ENCODE peak calls at places on chromosomes 2 and 18, in eight cellular contexts. One of them, this sample, is unnamed.

GRCh38 chr18:8949206-8949605 is 153.3 kb upstream of the NDUFV2 start:
- DNase-seq in tibial nerve: no peak
- DNase-seq in ovary: no peak
- DNase-seq in A549: no peak
- DNase-seq in H1: no peak
- DNase-seq in K562: no peak
- DNase-seq in upper lobe of left lung: peak; percentile 34
- DNase-seq in sigmoid colon: peak; percentile 67
- DNase-seq in this sample: no peak

GRCh38 chr2:112772322-112772721 is 7.9 kb upstream of the CKAP2L start:
- DNase-seq in tibial nerve: no peak
- DNase-seq in ovary: no peak
- DNase-seq in A549: no peak
- DNase-seq in H1: no peak
- DNase-seq in K562: no peak
- DNase-seq in upper lobe of left lung: no peak
- DNase-seq in sigmoid colon: no peak
- DNase-seq in this sample: no peak

GRCh38 chr2:127347000-127347399 is 40.8 kb downstream of the MAP3K2 start:
- DNase-seq in tibial nerve: no peak
- DNase-seq in ovary: no peak
- DNase-seq in A549: no peak
- DNase-seq in H1: no peak
- DNase-seq in K562: no peak
- DNase-seq in upper lobe of left lung: no peak
- DNase-seq in sigmoid colon: no peak
- DNase-seq in this sample: no peak

GRCh38 chr18:22839488-22839930 is 93.6 kb upstream of the RBBP8 start:
- DNase-seq in tibial nerve: no peak
- DNase-seq in ovary: no peak
- DNase-seq in A549: no peak
- DNase-seq in H1: no peak
- DNase-seq in K562: no peak
- DNase-seq in upper lobe of left lung: no peak
- DNase-seq in sigmoid colon: no peak
- DNase-seq in this sample: no peak

GRCh38 chr2:108271691-108272253 is 16.9 kb upstream of the SULT1C2 start:
- DNase-seq in tibial nerve: peak; percentile 68
- DNase-seq in ovary: no peak
- DNase-seq in A549: peak; percentile 86
- DNase-seq in H1: no peak
- DNase-seq in K562: peak; percentile 27
- DNase-seq in upper lobe of left lung: no peak
- DNase-seq in sigmoid colon: peak; percentile 75
- DNase-seq in this sample: no peak

GRCh38 chr18:63365909-63366269 is 1.1 kb downstream of the KDSR start:
- DNase-seq in tibial nerve: no peak
- DNase-seq in ovary: peak; percentile 27
- DNase-seq in A549: no peak
- DNase-seq in H1: no peak
- DNase-seq in K562: no peak
- DNase-seq in upper lobe of left lung: no peak
- DNase-seq in sigmoid colon: no peak
- DNase-seq in this sample: no peak

GRCh38 chr2:1742680-1743395 is 1.5 kb downstream of the PXDN start:
- DNase-seq in tibial nerve: peak; percentile 82
- DNase-seq in ovary: peak; percentile 87
- DNase-seq in A549: peak; percentile 58
- DNase-seq in H1: no peak
- DNase-seq in K562: no peak
- DNase-seq in upper lobe of left lung: peak; percentile 88
- DNase-seq in sigmoid colon: peak; percentile 96
- DNase-seq in this sample: peak; percentile 36

GRCh38 chr2:12948963-12949353 is 232.2 kb downstream of the TRIB2 start:
- DNase-seq in tibial nerve: no peak
- DNase-seq in ovary: no peak
- DNase-seq in A549: no peak
- DNase-seq in H1: no peak
- DNase-seq in K562: no peak
- DNase-seq in upper lobe of left lung: no peak
- DNase-seq in sigmoid colon: no peak
- DNase-seq in this sample: no peak

GRCh38 chr2:9115219-9115618 is 91.4 kb upstream of the ASAP2 start:
- DNase-seq in tibial nerve: no peak
- DNase-seq in ovary: no peak
- DNase-seq in A549: no peak
- DNase-seq in H1: no peak
- DNase-seq in K562: no peak
- DNase-seq in upper lobe of left lung: no peak
- DNase-seq in sigmoid colon: no peak
- DNase-seq in this sample: no peak

GRCh38 chr2:63698825-63699548 is 110.2 kb downstream of the MDH1 start:
- DNase-seq in tibial nerve: peak; percentile 66
- DNase-seq in ovary: peak; percentile 30
- DNase-seq in A549: peak; percentile 93
- DNase-seq in H1: peak; percentile 51
- DNase-seq in K562: no peak
- DNase-seq in upper lobe of left lung: no peak
- DNase-seq in sigmoid colon: peak; percentile 84
- DNase-seq in this sample: no peak

GRCh38 chr2:99504844-99505584 is 15.2 kb upstream of the REV1 start:
- DNase-seq in tibial nerve: no peak
- DNase-seq in ovary: no peak
- DNase-seq in A549: no peak
- DNase-seq in H1: no peak
- DNase-seq in K562: no peak
- DNase-seq in upper lobe of left lung: no peak
- DNase-seq in sigmoid colon: no peak
- DNase-seq in this sample: no peak

GRCh38 chr2:216596234-216596985 is 36.8 kb upstream of the IGFBP2 start:
- DNase-seq in tibial nerve: peak; percentile 41
- DNase-seq in ovary: peak; percentile 39
- DNase-seq in A549: no peak
- DNase-seq in H1: no peak
- DNase-seq in K562: no peak
- DNase-seq in upper lobe of left lung: no peak
- DNase-seq in sigmoid colon: no peak
- DNase-seq in this sample: no peak

GRCh38 chr2:217451634-217452033 is 551.2 kb downstream of the TNS1 start:
- DNase-seq in tibial nerve: no peak
- DNase-seq in ovary: no peak
- DNase-seq in A549: peak; percentile 34
- DNase-seq in H1: no peak
- DNase-seq in K562: no peak
- DNase-seq in upper lobe of left lung: no peak
- DNase-seq in sigmoid colon: no peak
- DNase-seq in this sample: no peak

GRCh38 chr2:16739778-16740581 is 74.3 kb upstream of the CYRIA start:
- DNase-seq in tibial nerve: no peak
- DNase-seq in ovary: no peak
- DNase-seq in A549: no peak
- DNase-seq in H1: no peak
- DNase-seq in K562: no peak
- DNase-seq in upper lobe of left lung: no peak
- DNase-seq in sigmoid colon: no peak
- DNase-seq in this sample: peak; percentile 84

GRCh38 chr2:96315400-96316071 is 9.6 kb upstream of the ITPRIPL1 start:
- DNase-seq in tibial nerve: no peak
- DNase-seq in ovary: no peak
- DNase-seq in A549: peak; percentile 39
- DNase-seq in H1: no peak
- DNase-seq in K562: no peak
- DNase-seq in upper lobe of left lung: no peak
- DNase-seq in sigmoid colon: no peak
- DNase-seq in this sample: no peak

GRCh38 chr2:127615511-127616166 is 30.3 kb upstream of the GPR17 start:
- DNase-seq in tibial nerve: no peak
- DNase-seq in ovary: no peak
- DNase-seq in A549: no peak
- DNase-seq in H1: no peak
- DNase-seq in K562: no peak
- DNase-seq in upper lobe of left lung: no peak
- DNase-seq in sigmoid colon: peak; percentile 12
- DNase-seq in this sample: peak; percentile 14

GRCh38 chr2:162261032-162261945 is 18.0 kb upstream of the FAP start:
- DNase-seq in tibial nerve: no peak
- DNase-seq in ovary: no peak
- DNase-seq in A549: no peak
- DNase-seq in H1: no peak
- DNase-seq in K562: no peak
- DNase-seq in upper lobe of left lung: no peak
- DNase-seq in sigmoid colon: peak; percentile 76
- DNase-seq in this sample: peak; percentile 26

GRCh38 chr2:221649045-221649444 is 76.9 kb upstream of the EPHA4 start:
- DNase-seq in tibial nerve: peak; percentile 61
- DNase-seq in ovary: no peak
- DNase-seq in A549: no peak
- DNase-seq in H1: no peak
- DNase-seq in K562: no peak
- DNase-seq in upper lobe of left lung: no peak
- DNase-seq in sigmoid colon: no peak
- DNase-seq in this sample: no peak

DNA sequence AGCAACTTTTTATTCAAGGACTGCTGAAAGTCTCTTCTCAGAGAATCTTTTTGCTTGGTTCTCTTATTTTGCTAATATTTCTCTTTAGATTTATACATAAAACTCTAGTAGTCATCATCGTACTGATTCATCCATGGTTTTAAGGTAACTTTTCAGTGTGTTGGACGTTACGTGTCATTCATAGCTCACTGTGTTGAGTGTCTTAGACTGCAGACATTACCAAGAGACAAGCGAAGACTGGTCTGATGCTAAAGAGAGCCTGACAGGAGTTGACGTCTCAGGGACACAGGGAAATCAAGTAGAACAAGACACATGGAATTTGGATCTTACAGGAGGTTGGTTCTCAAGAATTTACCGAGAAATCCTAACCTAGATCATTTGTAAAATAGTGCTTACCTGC is 25.5 kb downstream of the RBM44 start:
- DNase-seq in tibial nerve: no peak
- DNase-seq in ovary: no peak
- DNase-seq in A549: no peak
- DNase-seq in H1: no peak
- DNase-seq in K562: no peak
- DNase-seq in upper lobe of left lung: no peak
- DNase-seq in sigmoid colon: no peak
- DNase-seq in this sample: no peak
- TF ChIP-seq EP300 in tibial nerve: no peak
- TF ChIP-seq EP300 in ovary: no peak
- TF ChIP-seq EP300 in A549: no peak
- TF ChIP-seq EP300 in H1: no peak
- TF ChIP-seq EP300 in K562: no peak
- TF ChIP-seq EP300 in upper lobe of left lung: no peak
- TF ChIP-seq EP300 in sigmoid colon: no peak
- TF ChIP-seq EP300 in this sample: no peak

GRCh38 chr2:199302851-199303250 is 154.9 kb downstream of the SATB2 start:
- DNase-seq in tibial nerve: no peak
- DNase-seq in ovary: no peak
- DNase-seq in A549: no peak
- DNase-seq in H1: no peak
- DNase-seq in K562: no peak
- DNase-seq in upper lobe of left lung: no peak
- DNase-seq in sigmoid colon: no peak
- DNase-seq in this sample: no peak
- H3K4me3 ChIP-seq in tibial nerve: no peak overlapping the region
- H3K4me3 ChIP-seq in ovary: no peak overlapping the region
- H3K4me3 ChIP-seq in A549: no peak overlapping the region
- H3K4me3 ChIP-seq in H1: no peak overlapping the region
- H3K4me3 ChIP-seq in K562: no peak overlapping the region
- H3K4me3 ChIP-seq in upper lobe of left lung: no peak overlapping the region
- H3K4me3 ChIP-seq in sigmoid colon: no peak overlapping the region
- H3K4me3 ChIP-seq in this sample: no peak overlapping the region

GRCh38 chr2:224847431-224847830 is 131.3 kb upstream of the CCDC195 start:
- DNase-seq in tibial nerve: no peak
- DNase-seq in ovary: no peak
- DNase-seq in A549: no peak
- DNase-seq in H1: no peak
- DNase-seq in K562: no peak
- DNase-seq in upper lobe of left lung: no peak
- DNase-seq in sigmoid colon: no peak
- DNase-seq in this sample: no peak

GRCh38 chr2:224847961-224848850 is 132.0 kb upstream of the CCDC195 start:
- DNase-seq in tibial nerve: peak; percentile 11
- DNase-seq in ovary: peak; percentile 59
- DNase-seq in A549: peak; percentile 64
- DNase-seq in H1: no peak
- DNase-seq in K562: no peak
- DNase-seq in upper lobe of left lung: no peak
- DNase-seq in sigmoid colon: no peak
- DNase-seq in this sample: no peak

GRCh38 chr2:224850081-224850480 is 133.9 kb upstream of the CCDC195 start:
- DNase-seq in tibial nerve: no peak
- DNase-seq in ovary: no peak
- DNase-seq in A549: no peak
- DNase-seq in H1: no peak
- DNase-seq in K562: no peak
- DNase-seq in upper lobe of left lung: no peak
- DNase-seq in sigmoid colon: no peak
- DNase-seq in this sample: no peak

DNA sequence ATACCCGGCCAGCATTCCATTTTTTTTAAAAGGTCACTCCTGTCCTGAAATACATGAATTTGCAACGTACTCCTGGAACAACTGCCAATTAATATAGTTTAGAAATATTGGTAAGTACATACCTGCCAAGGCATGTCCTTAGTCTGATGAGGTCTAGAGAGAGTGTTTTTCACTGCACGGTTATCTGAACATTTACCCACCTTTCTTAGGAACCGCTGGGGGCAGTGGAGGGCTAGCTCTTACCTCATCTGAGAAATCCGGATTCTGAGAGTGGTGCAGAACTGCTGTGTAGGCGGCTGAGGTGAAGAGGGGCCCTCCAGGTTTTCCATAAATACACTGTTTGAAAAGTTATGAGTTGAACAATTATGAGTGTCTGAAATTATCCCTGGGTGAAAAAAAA is 133.1 kb upstream of the CCDC195 start:
- DNase-seq in tibial nerve: no peak
- DNase-seq in ovary: no peak
- DNase-seq in A549: peak; percentile 14
- DNase-seq in H1: no peak
- DNase-seq in K562: no peak
- DNase-seq in upper lobe of left lung: no peak
- DNase-seq in sigmoid colon: no peak
- DNase-seq in this sample: no peak
- TF ChIP-seq EP300 in tibial nerve: no peak
- TF ChIP-seq EP300 in ovary: no peak
- TF ChIP-seq EP300 in A549: no peak
- TF ChIP-seq EP300 in H1: no peak
- TF ChIP-seq EP300 in K562: no peak
- TF ChIP-seq EP300 in upper lobe of left lung: no peak
- TF ChIP-seq EP300 in sigmoid colon: no peak
- TF ChIP-seq EP300 in this sample: no peak

DNA sequence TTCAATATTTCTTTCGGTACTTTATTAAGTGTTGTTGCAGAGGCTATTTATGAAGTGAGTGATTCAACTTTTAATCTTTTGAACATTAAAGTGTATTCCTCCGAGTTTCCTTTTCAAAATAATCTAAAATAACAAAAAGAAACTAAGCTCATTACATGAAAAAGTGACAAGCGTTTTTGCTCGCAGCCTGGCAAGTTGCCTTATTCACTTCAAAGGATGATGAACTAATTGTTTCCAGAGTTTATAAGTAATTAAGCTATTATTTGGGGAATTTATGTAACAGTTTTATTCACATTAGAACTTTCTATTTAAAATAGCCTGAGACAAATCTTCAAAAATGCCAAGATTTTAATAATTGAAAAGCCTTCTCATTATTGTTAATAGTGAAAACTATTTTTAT is 149.1 kb downstream of the MEIS1 start:
- DNase-seq in tibial nerve: no peak
- DNase-seq in ovary: peak; percentile 31
- DNase-seq in A549: no peak
- DNase-seq in H1: no peak
- DNase-seq in K562: no peak
- DNase-seq in upper lobe of left lung: no peak
- DNase-seq in sigmoid colon: no peak
- DNase-seq in this sample: no peak
- H3K4me3 ChIP-seq in tibial nerve: no peak overlapping the region
- H3K4me3 ChIP-seq in ovary: peak overlapping the region; percentile 50
- H3K4me3 ChIP-seq in A549: no peak overlapping the region
- H3K4me3 ChIP-seq in H1: no peak overlapping the region
- H3K4me3 ChIP-seq in K562: no peak overlapping the region
- H3K4me3 ChIP-seq in upper lobe of left lung: no peak overlapping the region
- H3K4me3 ChIP-seq in sigmoid colon: peak overlapping the region; percentile 51
- H3K4me3 ChIP-seq in this sample: peak overlapping the region; percentile 47